ENCODE peak calls at places on chromosomes 1 and 21, in nine cellular contexts. V is upper lobe of left lung, C is suprapubic skin, U is GM12878, I is lower lobe of right lung, G is transverse colon, P is HL-60, A is right atrium auricular region, H is gastrocnemius medialis. K is an unnamed sample.

GRCh38 chr1:92960395-92961130 is 699 bp downstream of the DIPK1A start:
- DNase-seq in V (no peak), C (peak; percentile 79), U (peak; percentile 72), I (peak; percentile 50), G (peak; percentile 74), P (peak; percentile 56), A (peak; percentile 65), H (peak; percentile 53), K (peak; percentile 80)

GRCh38 chr1:39378377-39378776 is 113.1 kb upstream of the BMP8A start:
- DNase-seq in V (no peak), C (no peak), U (no peak), I (no peak), G (peak; percentile 25), P (peak; percentile 28), A (no peak), H (no peak), K (peak; percentile 74)

GRCh38 chr1:10943991-10944730 is 68.3 kb upstream of the TARDBP start:
- DNase-seq in V (no peak), C (no peak), U (no peak), I (peak; percentile 51), G (peak; percentile 75), P (no peak), A (no peak), H (peak; percentile 36), K (peak; percentile 50)

GRCh38 chr1:8031176-8031785 is 5.2 kb upstream of the ERRFI1 start:
- DNase-seq in V (no peak), C (no peak), U (no peak), I (no peak), G (no peak), P (no peak), A (no peak), H (no peak), K (no peak)

GRCh38 chr1:167726038-167726437 is 4.3 kb downstream of the MPZL1 start:
- DNase-seq in V (no peak), C (no peak), U (no peak), I (no peak), G (no peak), P (no peak), A (no peak), H (no peak), K (peak; percentile 60)

GRCh38 chr1:183635112-183635605 is 424 bp downstream of the ARPC5 start:
- DNase-seq in V (peak; percentile 92), C (peak; percentile 81), U (no peak), I (peak; percentile 74), G (peak; percentile 51), P (no peak), A (no peak), H (peak; percentile 14), K (no peak)

GRCh38 chr1:165342588-165342987 is 13.9 kb downstream of the LMX1A start:
- DNase-seq in V (no peak), C (no peak), U (no peak), I (no peak), G (no peak), P (no peak), A (no peak), H (no peak), K (no peak)

GRCh38 chr1:216531308-216532239 is 108.3 kb upstream of the USH2A start:
- DNase-seq in V (no peak), C (no peak), U (no peak), I (no peak), G (no peak), P (no peak), A (no peak), H (peak; percentile 12), K (no peak)

GRCh38 chr1:245025525-245025924 is 129.3 kb upstream of the KIF26B start:
- DNase-seq in V (no peak), C (no peak), U (no peak), I (no peak), G (no peak), P (no peak), A (no peak), H (no peak), K (no peak)

GRCh38 chr1:78855258-78855657 is 151.3 kb downstream of the ADGRL4 start:
- DNase-seq in V (no peak), C (no peak), U (peak; percentile 46), I (no peak), G (no peak), P (no peak), A (no peak), H (no peak), K (no peak)

GRCh38 chr1:234962340-234962989 is 166.2 kb downstream of the TOMM20 start:
- DNase-seq in V (no peak), C (peak; percentile 74), U (peak; percentile 91), I (no peak), G (no peak), P (peak; percentile 72), A (peak; percentile 78), H (no peak), K (no peak)

GRCh38 chr21:36790616-36791015 is 91.7 kb downstream of the SIM2 start:
- DNase-seq in V (no peak), C (no peak), U (no peak), I (no peak), G (no peak), P (no peak), A (peak; percentile 16), H (no peak), K (no peak)

GRCh38 chr1:107683198-107683657 is 281.8 kb downstream of the VAV3 start:
- DNase-seq in V (no peak), C (no peak), U (no peak), I (no peak), G (peak; percentile 63), P (no peak), A (no peak), H (no peak), K (no peak)

GRCh38 chr1:16436946-16437474 is at the start of gene SPATA21:
- DNase-seq in V (no peak), C (no peak), U (no peak), I (no peak), G (no peak), P (no peak), A (no peak), H (no peak), K (no peak)

GRCh38 chr1:64469614-64469976 is 334 bp upstream of the CACHD1 start:
- DNase-seq in V (no peak), C (peak; percentile 72), U (no peak), I (no peak), G (no peak), P (no peak), A (no peak), H (no peak), K (no peak)

GRCh38 chr1:64471218-64471719 is 1.3 kb downstream of the CACHD1 start:
- DNase-seq in V (peak; percentile 86), C (peak; percentile 66), U (no peak), I (peak; percentile 61), G (peak; percentile 20), P (no peak), A (no peak), H (no peak), K (peak; percentile 83)

GRCh38 chr1:64469121-64469520 is 808 bp upstream of the CACHD1 start:
- DNase-seq in V (no peak), C (no peak), U (no peak), I (no peak), G (no peak), P (no peak), A (no peak), H (no peak), K (peak; percentile 77)

GRCh38 chr1:64470670-64471217 is 815 bp downstream of the CACHD1 start:
- DNase-seq in V (peak; percentile 90), C (peak; percentile 68), U (no peak), I (peak; percentile 54), G (peak; percentile 15), P (no peak), A (no peak), H (peak; percentile 22), K (peak; percentile 80)

DNA sequence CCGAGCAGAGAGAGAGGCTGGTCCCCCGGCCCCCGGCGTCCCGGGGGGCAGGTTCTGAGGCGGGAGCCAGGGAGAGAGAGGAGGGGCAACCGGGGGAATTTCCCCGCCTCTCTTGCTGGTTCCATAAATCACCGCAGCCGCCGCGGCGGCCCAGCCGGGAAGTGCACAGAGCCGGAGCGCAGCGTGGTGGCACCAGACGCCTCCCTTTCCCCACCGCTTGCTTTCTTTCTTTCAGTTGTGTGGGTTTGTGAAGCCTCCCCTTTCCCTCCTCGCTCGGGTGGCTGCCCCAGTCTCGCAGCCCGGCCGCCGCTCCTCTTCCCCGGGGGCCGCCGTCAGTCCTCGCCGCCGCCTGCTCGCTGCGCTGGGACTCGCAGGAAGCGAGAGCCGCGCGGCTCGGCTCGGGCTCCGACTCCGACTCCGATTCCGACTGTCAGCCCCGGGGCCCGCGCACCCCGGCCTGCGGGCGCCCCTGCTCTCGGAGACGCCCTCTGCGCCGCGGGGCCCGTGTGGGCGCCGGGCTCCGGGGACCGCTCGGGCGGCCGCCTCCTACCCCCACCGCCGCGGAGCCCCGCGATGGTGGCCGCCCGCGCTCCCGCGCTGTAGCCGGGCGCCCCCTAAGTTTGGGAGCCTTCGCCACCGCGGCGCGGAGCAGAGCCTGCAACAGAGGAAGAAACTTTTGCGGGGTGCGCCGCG is at the start of gene CACHD1:
- DNase-seq in V (peak; percentile 94), C (peak; percentile 80), U (no peak), I (peak; percentile 82), G (peak; percentile 63), P (peak; percentile 1), A (peak; percentile 86), H (peak; percentile 59), K (peak; percentile 93)
- H3K27ac ChIP-seq in V (peak within 1 kb of the TSS; percentile 80), C (peak within 1 kb of the TSS; percentile 91), U (no peak within 1 kb of the TSS), I (peak within 1 kb of the TSS; percentile 66), G (peak within 1 kb of the TSS; percentile 89), P (no peak within 1 kb of the TSS), A (peak within 1 kb of the TSS; percentile 79), H (peak within 1 kb of the TSS; percentile 77), K (peak within 1 kb of the TSS; percentile 69)

DNA sequence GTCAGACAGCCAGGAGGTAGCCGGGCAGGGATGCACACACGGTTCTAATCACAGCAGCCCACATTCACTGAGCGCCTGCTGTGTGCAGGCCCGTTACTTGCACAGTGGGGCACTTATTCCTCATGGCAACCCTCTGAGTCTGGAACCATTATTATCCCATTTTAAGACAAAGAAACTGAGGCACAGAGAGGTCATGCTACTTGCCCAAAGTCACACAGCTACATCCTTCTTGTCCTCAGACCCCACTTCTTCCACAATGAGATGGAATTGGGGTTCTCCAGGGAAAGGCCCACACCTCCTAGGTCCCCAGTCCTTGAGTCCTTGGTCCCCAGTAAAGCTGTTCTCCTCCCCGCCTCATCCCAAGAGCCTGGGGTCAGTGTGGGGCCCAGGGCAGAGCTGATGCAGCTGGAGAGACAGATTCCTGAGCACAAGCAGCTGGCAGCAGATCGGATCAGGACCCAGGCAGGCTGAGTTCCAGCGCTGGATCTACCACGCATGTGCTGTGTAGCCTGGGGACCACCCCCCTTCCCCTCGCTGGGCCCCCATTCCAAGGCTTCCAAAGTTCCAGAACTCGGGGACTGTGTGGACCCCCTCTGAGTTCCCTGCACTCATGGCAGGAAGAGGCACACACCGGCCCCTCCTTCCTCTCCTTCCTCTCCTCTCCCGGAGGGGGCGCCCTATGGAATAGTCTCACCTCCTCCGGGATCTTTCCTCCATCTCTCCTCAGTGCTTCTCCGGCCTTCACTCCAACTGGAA is 393.4 kb downstream of the MATN1 start:
- DNase-seq in V (peak; percentile 16), C (no peak), U (no peak), I (no peak), G (no peak), P (no peak), A (peak; percentile 13), H (no peak), K (peak; percentile 68)
- TF ChIP-seq CTCF in V (no peak), C (no peak), U (no peak), I (no peak), G (no peak), P (no peak), A (no peak), H (no peak), K (peak; percentile 64)

GRCh38 chr1:204075890-204076837 is 3.2 kb downstream of the SOX13 start:
- DNase-seq in V (no peak), C (peak; percentile 46), U (no peak), I (no peak), G (no peak), P (no peak), A (no peak), H (no peak), K (peak; percentile 57)
- H3K4me3 ChIP-seq in V (peak overlapping the region; percentile 77), C (peak overlapping the region; percentile 84), U (no peak overlapping the region), I (peak overlapping the region; percentile 83), G (no peak overlapping the region), P (no peak overlapping the region), A (no peak overlapping the region), H (peak overlapping the region; percentile 91), K (peak overlapping the region; percentile 92)

GRCh38 chr1:85578321-85579295 is 2.0 kb upstream of the CCN1 start:
- DNase-seq in V (no peak), C (no peak), U (no peak), I (no peak), G (no peak), P (no peak), A (no peak), H (no peak), K (no peak)
- H3K27ac ChIP-seq in V (peak overlapping the region; percentile 97), C (peak overlapping the region; percentile 96), U (no peak overlapping the region), I (peak overlapping the region; percentile 96), G (peak overlapping the region; percentile 96), P (no peak overlapping the region), A (peak overlapping the region; percentile 98), H (peak overlapping the region; percentile 92), K (peak overlapping the region; percentile 55)